ENCODE peak calls at places on chromosomes 12 and 14, in eight cellular contexts. T is bronchial epithelial cell, B is cardiac muscle cell, J is IMR-90, D is AG04450, H is K562, X is neuronal stem cell, U is body of pancreas. I is an unnamed sample.

GRCh38 chr12:52080403-52081201 is 1.1 kb downstream of the SMIM41 start:
- DNase-seq in T (no peak), B (no peak), J (no peak), D (no peak), H (no peak), X (no peak), U (no peak), I (no peak)

GRCh38 chr14:21068521-21069387 is 1.4 kb upstream of the ARHGEF40 start:
- DNase-seq in T (peak; percentile 35), B (peak; percentile 89), J (peak; percentile 52), D (no peak), H (peak; percentile 62), X (peak; percentile 61), U (peak; percentile 69), I (no peak)

GRCh38 chr12:120032242-120032641 is 43.2 kb downstream of the BICDL1 start:
- DNase-seq in T (no peak), B (no peak), J (no peak), D (no peak), H (no peak), X (no peak), U (no peak), I (no peak)

GRCh38 chr14:36515105-36515593 is 4.9 kb downstream of the NKX2-1 start:
- DNase-seq in T (no peak), B (no peak), J (no peak), D (no peak), H (no peak), X (no peak), U (no peak), I (no peak)

GRCh38 chr12:7709969-7710368 is 1.3 kb upstream of the DPPA3 start:
- DNase-seq in T (no peak), B (peak; percentile 41), J (no peak), D (no peak), H (no peak), X (no peak), U (no peak), I (no peak)

GRCh38 chr12:95102916-95103671 is 29.7 kb upstream of the NR2C1 start:
- DNase-seq in T (peak; percentile 99), B (no peak), J (peak; percentile 94), D (peak; percentile 71), H (no peak), X (no peak), U (no peak), I (no peak)

GRCh38 chr12:104825408-104825807 is 132.7 kb downstream of the SLC41A2 start:
- DNase-seq in T (no peak), B (no peak), J (peak; percentile 6), D (no peak), H (peak; percentile 25), X (no peak), U (no peak), I (no peak)

GRCh38 chr12:15372313-15372712 is 50.0 kb downstream of the PTPRO start:
- DNase-seq in T (no peak), B (no peak), J (no peak), D (no peak), H (no peak), X (no peak), U (no peak), I (no peak)

GRCh38 chr12:54504550-54504949 is 7.0 kb downstream of the NCKAP1L start:
- DNase-seq in T (no peak), B (no peak), J (no peak), D (no peak), H (no peak), X (no peak), U (no peak), I (no peak)

GRCh38 chr12:106910202-106910601 is 45.5 kb upstream of the TMEM263 start:
- DNase-seq in T (no peak), B (no peak), J (no peak), D (no peak), H (no peak), X (no peak), U (no peak), I (no peak)

GRCh38 chr12:2650261-2651060 is 144.3 kb upstream of the FKBP4 start:
- DNase-seq in T (no peak), B (no peak), J (no peak), D (no peak), H (no peak), X (no peak), U (no peak), I (no peak)

GRCh38 chr12:2813573-2814185 is 1.2 kb downstream of the ITFG2 start:
- DNase-seq in T (peak; percentile 53), B (peak; percentile 73), J (peak; percentile 69), D (no peak), H (peak; percentile 52), X (no peak), U (peak; percentile 38), I (no peak)

GRCh38 chr12:124497658-124498057 is 69.8 kb downstream of the NCOR2 start:
- DNase-seq in T (peak; percentile 74), B (peak; percentile 26), J (peak; percentile 96), D (peak; percentile 69), H (no peak), X (no peak), U (peak; percentile 75), I (peak; percentile 39)

GRCh38 chr12:402127-402456 is 648 bp downstream of the CCDC77 start:
- DNase-seq in T (peak; percentile 47), B (peak; percentile 32), J (peak; percentile 41), D (no peak), H (no peak), X (peak; percentile 26), U (no peak), I (no peak)

GRCh38 chr14:95538801-95539509 is 4.1 kb downstream of the GLRX5 start:
- DNase-seq in T (no peak), B (no peak), J (no peak), D (no peak), H (no peak), X (no peak), U (no peak), I (no peak)

GRCh38 chr12:51522696-51523095 is 68.3 kb upstream of the SCN8A start:
- DNase-seq in T (no peak), B (no peak), J (no peak), D (no peak), H (peak; percentile 28), X (no peak), U (no peak), I (no peak)

GRCh38 chr12:11941601-11942360 is 129.0 kb upstream of the BCL2L14 start:
- DNase-seq in T (peak; percentile 93), B (no peak), J (peak; percentile 81), D (peak; percentile 20), H (no peak), X (no peak), U (no peak), I (peak; percentile 79)

GRCh38 chr12:22100952-22101748 is 55.1 kb downstream of the CMAS start:
- DNase-seq in T (peak; percentile 72), B (peak; percentile 69), J (peak; percentile 73), D (peak; percentile 15), H (no peak), X (peak; percentile 43), U (peak; percentile 37), I (no peak)

GRCh38 chr12:119544780-119545625 is 48.6 kb upstream of the TMEM233 start:
- DNase-seq in T (peak; percentile 61), B (peak; percentile 75), J (peak; percentile 70), D (peak; percentile 49), H (peak; percentile 84), X (peak; percentile 72), U (peak; percentile 71), I (peak; percentile 9)

GRCh38 chr12:13463189-13463588 is 266.7 kb downstream of the EMP1 start:
- DNase-seq in T (no peak), B (no peak), J (no peak), D (no peak), H (no peak), X (no peak), U (no peak), I (no peak)

GRCh38 chr14:51738754-51739153 is 87.0 kb downstream of the FRMD6 start:
- DNase-seq in T (no peak), B (no peak), J (no peak), D (no peak), H (no peak), X (no peak), U (no peak), I (no peak)

GRCh38 chr12:4960547-4960946 is 50.8 kb downstream of the KCNA1 start:
- DNase-seq in T (no peak), B (peak; percentile 51), J (no peak), D (no peak), H (no peak), X (no peak), U (no peak), I (no peak)
- H3K4me3 ChIP-seq in T (no peak overlapping the region), B (no peak overlapping the region), J (no peak overlapping the region), D (no peak overlapping the region), H (no peak overlapping the region), X (no peak overlapping the region), U (no peak overlapping the region), I (no peak overlapping the region)

DNA sequence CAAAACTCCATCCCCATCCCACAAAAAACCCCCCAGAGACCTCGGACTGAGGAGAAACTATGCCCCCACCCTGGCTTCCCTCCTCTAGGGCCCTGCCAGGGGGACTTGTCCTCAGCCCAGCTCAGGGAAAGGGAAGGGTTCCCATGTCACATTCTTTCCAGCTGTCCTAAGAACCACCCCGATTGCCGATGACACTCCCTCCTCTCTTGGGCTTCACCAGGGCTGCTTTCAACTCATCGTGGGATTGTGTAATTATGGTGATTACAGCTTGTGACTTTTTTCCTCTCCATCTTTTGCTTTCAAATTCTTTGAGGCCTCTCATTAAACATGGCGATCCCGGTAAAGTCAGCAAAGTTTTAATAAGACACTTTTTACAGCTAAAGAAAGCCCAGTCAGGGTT is 344.1 kb downstream of the DPF3 start:
- DNase-seq in T (no peak), B (no peak), J (no peak), D (no peak), H (no peak), X (no peak), U (no peak), I (no peak)
- H3K27me3 ChIP-seq in T (no peaks in the 10 kb centered on the region), B (no peaks in the 10 kb centered on the region), J (peaks cover 2% of the 10 kb centered on the region), D (no peaks in the 10 kb centered on the region), H (peaks cover 4% of the 10 kb centered on the region), X (peaks cover 9% of the 10 kb centered on the region), U (no peaks in the 10 kb centered on the region), I (no peaks in the 10 kb centered on the region)

GRCh38 chr12:131537267-131537920 is 173.5 kb upstream of the SFSWAP start:
- DNase-seq in T (no peak), B (peak; percentile 12), J (no peak), D (no peak), H (no peak), X (no peak), U (no peak), I (no peak)

GRCh38 chr12:131539381-131539780 is 171.5 kb upstream of the SFSWAP start:
- DNase-seq in T (no peak), B (no peak), J (no peak), D (no peak), H (no peak), X (no peak), U (no peak), I (no peak)

GRCh38 chr12:131540138-131540623 is 170.7 kb upstream of the SFSWAP start:
- DNase-seq in T (no peak), B (no peak), J (no peak), D (no peak), H (no peak), X (no peak), U (no peak), I (no peak)

GRCh38 chr12:131543040-131543439 is 167.8 kb upstream of the SFSWAP start:
- DNase-seq in T (no peak), B (no peak), J (no peak), D (no peak), H (no peak), X (no peak), U (no peak), I (no peak)

GRCh38 chr12:131542351-131542750 is 168.5 kb upstream of the SFSWAP start:
- DNase-seq in T (no peak), B (no peak), J (no peak), D (no peak), H (no peak), X (no peak), U (no peak), I (no peak)
- H3K4me3 ChIP-seq in T (no peak overlapping the region), B (no peak overlapping the region), J (no peak overlapping the region), D (no peak overlapping the region), H (no peak overlapping the region), X (no peak overlapping the region), U (no peak overlapping the region), I (no peak overlapping the region)

GRCh38 chr14:101020971-101021370 is 117.4 kb upstream of the RTL1 start:
- DNase-seq in T (no peak), B (no peak), J (no peak), D (no peak), H (no peak), X (no peak), U (peak; percentile 5), I (no peak)
- H3K27me3 ChIP-seq in T (no peaks in the 10 kb centered on the region), B (no peaks in the 10 kb centered on the region), J (no peaks in the 10 kb centered on the region), D (no peaks in the 10 kb centered on the region), H (no peaks in the 10 kb centered on the region), X (no peaks in the 10 kb centered on the region), U (no peaks in the 10 kb centered on the region), I (no peaks in the 10 kb centered on the region)

I was measured in BJ.